ENCODE peak calls at places on chromosomes 12 and 14, in nine cellular contexts. One of them, this sample, is unnamed.
A peak's percentile ranks its signal among the peaks of the same experiment; 100 is the strongest.

GRCh38 chr12:64938179-64938578 is 113.7 kb downstream of the TBC1D30 start:
- DNase-seq in lung: no peak
- DNase-seq in mammary epithelial cell: no peak
- DNase-seq in CD8-positive, alpha-beta T cell: no peak
- DNase-seq in hepatocyte: no peak
- DNase-seq in lower leg skin: no peak
- DNase-seq in AG10803: no peak
- DNase-seq in sigmoid colon: no peak
- DNase-seq in astrocyte of the spinal cord: no peak
- DNase-seq in this sample: no peak

GRCh38 chr14:97155814-97156213 is 358.6 kb downstream of the VRK1 start:
- DNase-seq in lung: no peak
- DNase-seq in mammary epithelial cell: no peak
- DNase-seq in CD8-positive, alpha-beta T cell: no peak
- DNase-seq in hepatocyte: no peak
- DNase-seq in lower leg skin: no peak
- DNase-seq in AG10803: no peak
- DNase-seq in sigmoid colon: no peak
- DNase-seq in astrocyte of the spinal cord: no peak
- DNase-seq in this sample: no peak

GRCh38 chr12:43826681-43827458 is 9.0 kb upstream of the TMEM117 start:
- DNase-seq in lung: no peak
- DNase-seq in mammary epithelial cell: no peak
- DNase-seq in CD8-positive, alpha-beta T cell: no peak
- DNase-seq in hepatocyte: no peak
- DNase-seq in lower leg skin: no peak
- DNase-seq in AG10803: peak; percentile 35
- DNase-seq in sigmoid colon: no peak
- DNase-seq in astrocyte of the spinal cord: no peak
- DNase-seq in this sample: no peak

GRCh38 chr12:124240493-124240892 is 54.4 kb upstream of the RFLNA start:
- DNase-seq in lung: no peak
- DNase-seq in mammary epithelial cell: peak; percentile 15
- DNase-seq in CD8-positive, alpha-beta T cell: no peak
- DNase-seq in hepatocyte: no peak
- DNase-seq in lower leg skin: no peak
- DNase-seq in AG10803: no peak
- DNase-seq in sigmoid colon: no peak
- DNase-seq in astrocyte of the spinal cord: no peak
- DNase-seq in this sample: no peak

GRCh38 chr14:21723431-21724045 is 49.9 kb upstream of the OR4E1 start:
- DNase-seq in lung: no peak
- DNase-seq in mammary epithelial cell: peak; percentile 14
- DNase-seq in CD8-positive, alpha-beta T cell: peak; percentile 41
- DNase-seq in hepatocyte: peak; percentile 34
- DNase-seq in lower leg skin: no peak
- DNase-seq in AG10803: no peak
- DNase-seq in sigmoid colon: no peak
- DNase-seq in astrocyte of the spinal cord: no peak
- DNase-seq in this sample: no peak

GRCh38 chr14:100536721-100537700 is 50.2 kb downstream of the BEGAIN start:
- DNase-seq in lung: no peak
- DNase-seq in mammary epithelial cell: no peak
- DNase-seq in CD8-positive, alpha-beta T cell: peak; percentile 2
- DNase-seq in hepatocyte: no peak
- DNase-seq in lower leg skin: peak; percentile 8
- DNase-seq in AG10803: no peak
- DNase-seq in sigmoid colon: peak; percentile 37
- DNase-seq in astrocyte of the spinal cord: no peak
- DNase-seq in this sample: no peak

GRCh38 chr12:42338280-42338679 is 12.3 kb downstream of the PPHLN1 start:
- DNase-seq in lung: no peak
- DNase-seq in mammary epithelial cell: no peak
- DNase-seq in CD8-positive, alpha-beta T cell: no peak
- DNase-seq in hepatocyte: no peak
- DNase-seq in lower leg skin: no peak
- DNase-seq in AG10803: no peak
- DNase-seq in sigmoid colon: no peak
- DNase-seq in astrocyte of the spinal cord: no peak
- DNase-seq in this sample: no peak

GRCh38 chr14:72662213-72662612 is 231.7 kb downstream of the DPF3 start:
- DNase-seq in lung: no peak
- DNase-seq in mammary epithelial cell: no peak
- DNase-seq in CD8-positive, alpha-beta T cell: no peak
- DNase-seq in hepatocyte: no peak
- DNase-seq in lower leg skin: no peak
- DNase-seq in AG10803: no peak
- DNase-seq in sigmoid colon: no peak
- DNase-seq in astrocyte of the spinal cord: no peak
- DNase-seq in this sample: no peak

GRCh38 chr14:100708349-100709217 is 18.1 kb upstream of the DLK1 start:
- DNase-seq in lung: peak; percentile 68
- DNase-seq in mammary epithelial cell: no peak
- DNase-seq in CD8-positive, alpha-beta T cell: no peak
- DNase-seq in hepatocyte: peak; percentile 84
- DNase-seq in lower leg skin: no peak
- DNase-seq in AG10803: no peak
- DNase-seq in sigmoid colon: peak; percentile 89
- DNase-seq in astrocyte of the spinal cord: peak; percentile 34
- DNase-seq in this sample: peak; percentile 71

GRCh38 chr14:102229739-102230092 is 75.2 kb downstream of the MOK start:
- DNase-seq in lung: no peak
- DNase-seq in mammary epithelial cell: no peak
- DNase-seq in CD8-positive, alpha-beta T cell: no peak
- DNase-seq in hepatocyte: no peak
- DNase-seq in lower leg skin: no peak
- DNase-seq in AG10803: no peak
- DNase-seq in sigmoid colon: no peak
- DNase-seq in astrocyte of the spinal cord: no peak
- DNase-seq in this sample: no peak

GRCh38 chr12:119412811-119413794 is 78.6 kb downstream of the CCDC60 start:
- DNase-seq in lung: peak; percentile 64
- DNase-seq in mammary epithelial cell: peak; percentile 28
- DNase-seq in CD8-positive, alpha-beta T cell: no peak
- DNase-seq in hepatocyte: peak; percentile 80
- DNase-seq in lower leg skin: peak; percentile 39
- DNase-seq in AG10803: peak; percentile 63
- DNase-seq in sigmoid colon: peak; percentile 82
- DNase-seq in astrocyte of the spinal cord: peak; percentile 56
- DNase-seq in this sample: peak; percentile 17

GRCh38 chr14:89339579-89339978 is 77.5 kb downstream of the FOXN3 start:
- DNase-seq in lung: no peak
- DNase-seq in mammary epithelial cell: no peak
- DNase-seq in CD8-positive, alpha-beta T cell: no peak
- DNase-seq in hepatocyte: no peak
- DNase-seq in lower leg skin: no peak
- DNase-seq in AG10803: no peak
- DNase-seq in sigmoid colon: no peak
- DNase-seq in astrocyte of the spinal cord: no peak
- DNase-seq in this sample: no peak

GRCh38 chr12:70243510-70244331 is 488 bp downstream of the CNOT2 start:
- DNase-seq in lung: peak; percentile 63
- DNase-seq in mammary epithelial cell: peak; percentile 58
- DNase-seq in CD8-positive, alpha-beta T cell: peak; percentile 73
- DNase-seq in hepatocyte: peak; percentile 85
- DNase-seq in lower leg skin: peak; percentile 43
- DNase-seq in AG10803: peak; percentile 61
- DNase-seq in sigmoid colon: peak; percentile 85
- DNase-seq in astrocyte of the spinal cord: peak; percentile 72
- DNase-seq in this sample: no peak

GRCh38 chr12:70242695-70243509 is at the start of gene CNOT2:
- DNase-seq in lung: peak; percentile 91
- DNase-seq in mammary epithelial cell: peak; percentile 91
- DNase-seq in CD8-positive, alpha-beta T cell: peak; percentile 90
- DNase-seq in hepatocyte: peak; percentile 93
- DNase-seq in lower leg skin: peak; percentile 89
- DNase-seq in AG10803: peak; percentile 86
- DNase-seq in sigmoid colon: peak; percentile 93
- DNase-seq in astrocyte of the spinal cord: peak; percentile 88
- DNase-seq in this sample: peak; percentile 73

GRCh38 chr12:70245458-70245857 is 2.2 kb downstream of the CNOT2 start:
- DNase-seq in lung: no peak
- DNase-seq in mammary epithelial cell: no peak
- DNase-seq in CD8-positive, alpha-beta T cell: no peak
- DNase-seq in hepatocyte: no peak
- DNase-seq in lower leg skin: no peak
- DNase-seq in AG10803: no peak
- DNase-seq in sigmoid colon: no peak
- DNase-seq in astrocyte of the spinal cord: no peak
- DNase-seq in this sample: no peak

GRCh38 chr12:70240677-70241076 is 2.6 kb upstream of the CNOT2 start:
- DNase-seq in lung: no peak
- DNase-seq in mammary epithelial cell: no peak
- DNase-seq in CD8-positive, alpha-beta T cell: no peak
- DNase-seq in hepatocyte: no peak
- DNase-seq in lower leg skin: no peak
- DNase-seq in AG10803: no peak
- DNase-seq in sigmoid colon: no peak
- DNase-seq in astrocyte of the spinal cord: no peak
- DNase-seq in this sample: no peak

GRCh38 chr12:70241845-70242244 is 1.4 kb upstream of the CNOT2 start:
- DNase-seq in lung: no peak
- DNase-seq in mammary epithelial cell: no peak
- DNase-seq in CD8-positive, alpha-beta T cell: no peak
- DNase-seq in hepatocyte: no peak
- DNase-seq in lower leg skin: no peak
- DNase-seq in AG10803: no peak
- DNase-seq in sigmoid colon: no peak
- DNase-seq in astrocyte of the spinal cord: no peak
- DNase-seq in this sample: no peak
- H3K4me3 ChIP-seq in lung: no peak overlapping the region
- H3K4me3 ChIP-seq in mammary epithelial cell: peak overlapping the region; percentile 93
- H3K4me3 ChIP-seq in CD8-positive, alpha-beta T cell: no peak overlapping the region
- H3K4me3 ChIP-seq in hepatocyte: peak overlapping the region; percentile 90
- H3K4me3 ChIP-seq in lower leg skin: no peak overlapping the region
- H3K4me3 ChIP-seq in AG10803: peak overlapping the region; percentile 84
- H3K4me3 ChIP-seq in sigmoid colon: no peak overlapping the region
- H3K4me3 ChIP-seq in astrocyte of the spinal cord: peak overlapping the region; percentile 92
- H3K4me3 ChIP-seq in this sample: peak overlapping the region; percentile 64

GRCh38 chr12:93569656-93570551 is 2.6 kb upstream of the SOCS2 start:
- DNase-seq in lung: peak; percentile 88
- DNase-seq in mammary epithelial cell: peak; percentile 72
- DNase-seq in CD8-positive, alpha-beta T cell: peak; percentile 73
- DNase-seq in hepatocyte: peak; percentile 93
- DNase-seq in lower leg skin: peak; percentile 82
- DNase-seq in AG10803: peak; percentile 85
- DNase-seq in sigmoid colon: peak; percentile 95
- DNase-seq in astrocyte of the spinal cord: peak; percentile 83
- DNase-seq in this sample: no peak
- TF ChIP-seq CTCF in lung: peak; percentile 37
- TF ChIP-seq CTCF in mammary epithelial cell: peak; percentile 46
- TF ChIP-seq CTCF in CD8-positive, alpha-beta T cell: peak; percentile 64
- TF ChIP-seq CTCF in hepatocyte: peak; percentile 90
- TF ChIP-seq CTCF in lower leg skin: no peak
- TF ChIP-seq CTCF in AG10803: peak; percentile 83
- TF ChIP-seq CTCF in sigmoid colon: peak; percentile 73
- TF ChIP-seq CTCF in astrocyte of the spinal cord: peak; percentile 67
- TF ChIP-seq CTCF in this sample: peak; percentile 67

GRCh38 chr12:55705802-55706402 is 1.8 kb downstream of the ITGA7 start:
- DNase-seq in lung: no peak
- DNase-seq in mammary epithelial cell: no peak
- DNase-seq in CD8-positive, alpha-beta T cell: no peak
- DNase-seq in hepatocyte: no peak
- DNase-seq in lower leg skin: no peak
- DNase-seq in AG10803: no peak
- DNase-seq in sigmoid colon: no peak
- DNase-seq in astrocyte of the spinal cord: no peak
- DNase-seq in this sample: no peak
- H3K4me3 ChIP-seq in lung: no peak overlapping the region
- H3K4me3 ChIP-seq in mammary epithelial cell: no peak overlapping the region
- H3K4me3 ChIP-seq in CD8-positive, alpha-beta T cell: no peak overlapping the region
- H3K4me3 ChIP-seq in hepatocyte: no peak overlapping the region
- H3K4me3 ChIP-seq in lower leg skin: no peak overlapping the region
- H3K4me3 ChIP-seq in AG10803: no peak overlapping the region
- H3K4me3 ChIP-seq in sigmoid colon: peak overlapping the region; percentile 76
- H3K4me3 ChIP-seq in astrocyte of the spinal cord: peak overlapping the region; percentile 53
- H3K4me3 ChIP-seq in this sample: no peak overlapping the region

GRCh38 chr12:45232771-45233372 is 17.0 kb downstream of the ANO6 start:
- DNase-seq in lung: peak; percentile 61
- DNase-seq in mammary epithelial cell: peak; percentile 98
- DNase-seq in CD8-positive, alpha-beta T cell: no peak
- DNase-seq in hepatocyte: peak; percentile 83
- DNase-seq in lower leg skin: peak; percentile 60
- DNase-seq in AG10803: peak; percentile 95
- DNase-seq in sigmoid colon: peak; percentile 73
- DNase-seq in astrocyte of the spinal cord: peak; percentile 96
- DNase-seq in this sample: no peak

GRCh38 chr12:45232146-45232731 is 16.3 kb downstream of the ANO6 start:
- DNase-seq in lung: no peak
- DNase-seq in mammary epithelial cell: no peak
- DNase-seq in CD8-positive, alpha-beta T cell: no peak
- DNase-seq in hepatocyte: no peak
- DNase-seq in lower leg skin: no peak
- DNase-seq in AG10803: no peak
- DNase-seq in sigmoid colon: no peak
- DNase-seq in astrocyte of the spinal cord: peak; percentile 17
- DNase-seq in this sample: no peak

GRCh38 chr12:45231515-45232145 is 15.7 kb downstream of the ANO6 start:
- DNase-seq in lung: no peak
- DNase-seq in mammary epithelial cell: peak; percentile 62
- DNase-seq in CD8-positive, alpha-beta T cell: no peak
- DNase-seq in hepatocyte: no peak
- DNase-seq in lower leg skin: no peak
- DNase-seq in AG10803: peak; percentile 85
- DNase-seq in sigmoid colon: no peak
- DNase-seq in astrocyte of the spinal cord: peak; percentile 79
- DNase-seq in this sample: no peak

GRCh38 chr12:45235087-45236025 is 19.5 kb downstream of the ANO6 start:
- DNase-seq in lung: peak; percentile 35
- DNase-seq in mammary epithelial cell: peak; percentile 86
- DNase-seq in CD8-positive, alpha-beta T cell: no peak
- DNase-seq in hepatocyte: peak; percentile 19
- DNase-seq in lower leg skin: peak; percentile 33
- DNase-seq in AG10803: peak; percentile 78
- DNase-seq in sigmoid colon: peak; percentile 68
- DNase-seq in astrocyte of the spinal cord: peak; percentile 79
- DNase-seq in this sample: no peak

DNA sequence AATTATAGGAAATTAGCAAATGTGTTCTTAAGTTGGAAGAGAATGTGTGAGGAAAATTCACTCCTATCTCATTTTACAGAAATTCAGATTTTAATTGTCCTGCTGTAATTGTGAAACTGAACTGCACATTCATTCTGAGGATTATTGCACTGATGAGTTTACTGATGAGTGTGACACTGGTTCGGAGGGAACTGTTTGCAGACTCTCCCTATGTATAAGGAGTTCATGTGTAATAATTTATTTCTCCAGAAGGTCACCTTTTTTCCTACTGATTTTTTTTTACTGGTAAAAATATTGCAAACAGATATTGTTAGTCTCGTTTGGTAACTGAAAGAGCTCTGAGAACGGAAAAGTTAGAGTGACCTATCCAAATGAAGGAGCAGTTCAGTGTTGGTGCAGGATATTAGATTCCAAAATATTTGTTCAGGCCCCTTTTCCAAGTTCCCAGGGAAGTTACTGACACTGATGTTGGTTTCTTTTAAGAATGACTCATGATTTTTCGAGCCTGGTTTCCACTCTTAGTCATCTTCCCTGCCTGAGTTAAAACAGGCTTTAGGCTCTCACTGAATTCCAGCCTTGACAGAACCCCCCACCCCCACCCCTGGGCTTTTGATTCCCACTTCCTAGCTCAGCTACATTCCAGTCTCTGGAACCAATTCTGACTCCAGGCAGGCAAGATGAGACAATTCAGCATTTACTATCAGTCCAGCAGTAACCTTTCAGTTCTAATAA is 18.4 kb downstream of the ANO6 start:
- DNase-seq in lung: no peak
- DNase-seq in mammary epithelial cell: peak; percentile 96
- DNase-seq in CD8-positive, alpha-beta T cell: no peak
- DNase-seq in hepatocyte: peak; percentile 83
- DNase-seq in lower leg skin: peak; percentile 46
- DNase-seq in AG10803: peak; percentile 98
- DNase-seq in sigmoid colon: peak; percentile 71
- DNase-seq in astrocyte of the spinal cord: peak; percentile 98
- DNase-seq in this sample: no peak
- TF ChIP-seq CTCF in lung: no peak
- TF ChIP-seq CTCF in mammary epithelial cell: no peak
- TF ChIP-seq CTCF in CD8-positive, alpha-beta T cell: no peak
- TF ChIP-seq CTCF in hepatocyte: no peak
- TF ChIP-seq CTCF in lower leg skin: no peak
- TF ChIP-seq CTCF in AG10803: no peak
- TF ChIP-seq CTCF in sigmoid colon: no peak
- TF ChIP-seq CTCF in astrocyte of the spinal cord: no peak
- TF ChIP-seq CTCF in this sample: no peak

This sample was measured in LNCaP clone FGC.